ENCODE peak calls at places on chromosomes 3 and 15, in ten cellular contexts. One of them, this sample, is unnamed.

GRCh38 chr3:71846189-71846588 is 61.2 kb upstream of the PROK2 start:
- DNase-seq in mammary epithelial cell: peak
- DNase-seq in cardiac muscle cell: no peak
- DNase-seq in uterus: no peak
- DNase-seq in left ventricle myocardium inferior: no peak
- DNase-seq in foreskin keratinocyte: peak
- DNase-seq in CD8-positive, alpha-beta T cell: no peak
- DNase-seq in brain microvascular endothelial cell: no peak
- DNase-seq in neural progenitor cell: no peak
- DNase-seq in right atrium auricular region: no peak
- DNase-seq in this sample: no peak

GRCh38 chr3:136932518-136932917 is 25.3 kb upstream of the IL20RB start:
- DNase-seq in mammary epithelial cell: peak
- DNase-seq in cardiac muscle cell: peak
- DNase-seq in uterus: no peak
- DNase-seq in left ventricle myocardium inferior: no peak
- DNase-seq in foreskin keratinocyte: peak
- DNase-seq in CD8-positive, alpha-beta T cell: no peak
- DNase-seq in brain microvascular endothelial cell: no peak
- DNase-seq in neural progenitor cell: no peak
- DNase-seq in right atrium auricular region: no peak
- DNase-seq in this sample: no peak

GRCh38 chr3:71510485-71510884 is 73.0 kb downstream of the FOXP1 start:
- DNase-seq in mammary epithelial cell: no peak
- DNase-seq in cardiac muscle cell: peak
- DNase-seq in uterus: no peak
- DNase-seq in left ventricle myocardium inferior: no peak
- DNase-seq in foreskin keratinocyte: no peak
- DNase-seq in CD8-positive, alpha-beta T cell: no peak
- DNase-seq in brain microvascular endothelial cell: peak
- DNase-seq in neural progenitor cell: no peak
- DNase-seq in right atrium auricular region: no peak
- DNase-seq in this sample: no peak

GRCh38 chr3:145716519-145716918 is 444.5 kb downstream of the PLOD2 start:
- DNase-seq in mammary epithelial cell: no peak
- DNase-seq in cardiac muscle cell: peak
- DNase-seq in uterus: no peak
- DNase-seq in left ventricle myocardium inferior: no peak
- DNase-seq in foreskin keratinocyte: no peak
- DNase-seq in CD8-positive, alpha-beta T cell: no peak
- DNase-seq in brain microvascular endothelial cell: peak
- DNase-seq in neural progenitor cell: no peak
- DNase-seq in right atrium auricular region: no peak
- DNase-seq in this sample: no peak

GRCh38 chr3:75687323-75687722 is 23.2 kb downstream of the FRG2C start:
- DNase-seq in mammary epithelial cell: no peak
- DNase-seq in cardiac muscle cell: no peak
- DNase-seq in uterus: no peak
- DNase-seq in left ventricle myocardium inferior: no peak
- DNase-seq in foreskin keratinocyte: no peak
- DNase-seq in CD8-positive, alpha-beta T cell: no peak
- DNase-seq in brain microvascular endothelial cell: no peak
- DNase-seq in neural progenitor cell: no peak
- DNase-seq in right atrium auricular region: no peak
- DNase-seq in this sample: no peak

GRCh38 chr3:126345231-126345630 is 12.0 kb downstream of the KLF15 start:
- DNase-seq in mammary epithelial cell: no peak
- DNase-seq in cardiac muscle cell: no peak
- DNase-seq in uterus: no peak
- DNase-seq in left ventricle myocardium inferior: no peak
- DNase-seq in foreskin keratinocyte: no peak
- DNase-seq in CD8-positive, alpha-beta T cell: no peak
- DNase-seq in brain microvascular endothelial cell: no peak
- DNase-seq in neural progenitor cell: no peak
- DNase-seq in right atrium auricular region: no peak
- DNase-seq in this sample: no peak

GRCh38 chr3:177194319-177194718 is 3.0 kb downstream of the TBL1XR1 start:
- DNase-seq in mammary epithelial cell: no peak
- DNase-seq in cardiac muscle cell: no peak
- DNase-seq in uterus: no peak
- DNase-seq in left ventricle myocardium inferior: no peak
- DNase-seq in foreskin keratinocyte: no peak
- DNase-seq in CD8-positive, alpha-beta T cell: no peak
- DNase-seq in brain microvascular endothelial cell: no peak
- DNase-seq in neural progenitor cell: no peak
- DNase-seq in right atrium auricular region: no peak
- DNase-seq in this sample: no peak

GRCh38 chr3:152786977-152787681 is 47.8 kb upstream of the P2RY1 start:
- DNase-seq in mammary epithelial cell: no peak
- DNase-seq in cardiac muscle cell: no peak
- DNase-seq in uterus: no peak
- DNase-seq in left ventricle myocardium inferior: no peak
- DNase-seq in foreskin keratinocyte: no peak
- DNase-seq in CD8-positive, alpha-beta T cell: no peak
- DNase-seq in brain microvascular endothelial cell: no peak
- DNase-seq in neural progenitor cell: no peak
- DNase-seq in right atrium auricular region: no peak
- DNase-seq in this sample: no peak

GRCh38 chr3:172448661-172449467 is 608 bp upstream of the GHSR start:
- DNase-seq in mammary epithelial cell: no peak
- DNase-seq in cardiac muscle cell: no peak
- DNase-seq in uterus: no peak
- DNase-seq in left ventricle myocardium inferior: no peak
- DNase-seq in foreskin keratinocyte: no peak
- DNase-seq in CD8-positive, alpha-beta T cell: no peak
- DNase-seq in brain microvascular endothelial cell: no peak
- DNase-seq in neural progenitor cell: peak
- DNase-seq in right atrium auricular region: no peak
- DNase-seq in this sample: no peak

GRCh38 chr3:155070932-155071387 is 9.2 kb upstream of the MME start:
- DNase-seq in mammary epithelial cell: peak
- DNase-seq in cardiac muscle cell: peak
- DNase-seq in uterus: no peak
- DNase-seq in left ventricle myocardium inferior: no peak
- DNase-seq in foreskin keratinocyte: peak
- DNase-seq in CD8-positive, alpha-beta T cell: no peak
- DNase-seq in brain microvascular endothelial cell: peak
- DNase-seq in neural progenitor cell: no peak
- DNase-seq in right atrium auricular region: no peak
- DNase-seq in this sample: peak

GRCh38 chr3:120163816-120164215 is 69.6 kb upstream of the GSK3B start:
- DNase-seq in mammary epithelial cell: no peak
- DNase-seq in cardiac muscle cell: no peak
- DNase-seq in uterus: no peak
- DNase-seq in left ventricle myocardium inferior: no peak
- DNase-seq in foreskin keratinocyte: no peak
- DNase-seq in CD8-positive, alpha-beta T cell: no peak
- DNase-seq in brain microvascular endothelial cell: no peak
- DNase-seq in neural progenitor cell: no peak
- DNase-seq in right atrium auricular region: no peak
- DNase-seq in this sample: no peak

GRCh38 chr3:102179321-102180290 is 255.2 kb upstream of the ZPLD1 start:
- DNase-seq in mammary epithelial cell: no peak
- DNase-seq in cardiac muscle cell: peak
- DNase-seq in uterus: no peak
- DNase-seq in left ventricle myocardium inferior: no peak
- DNase-seq in foreskin keratinocyte: no peak
- DNase-seq in CD8-positive, alpha-beta T cell: no peak
- DNase-seq in brain microvascular endothelial cell: peak
- DNase-seq in neural progenitor cell: no peak
- DNase-seq in right atrium auricular region: no peak
- DNase-seq in this sample: no peak

GRCh38 chr3:78721771-78722543 is 1045.8 kb downstream of the ROBO1 start:
- DNase-seq in mammary epithelial cell: no peak
- DNase-seq in cardiac muscle cell: no peak
- DNase-seq in uterus: no peak
- DNase-seq in left ventricle myocardium inferior: no peak
- DNase-seq in foreskin keratinocyte: no peak
- DNase-seq in CD8-positive, alpha-beta T cell: no peak
- DNase-seq in brain microvascular endothelial cell: no peak
- DNase-seq in neural progenitor cell: no peak
- DNase-seq in right atrium auricular region: no peak
- DNase-seq in this sample: no peak

GRCh38 chr3:129448187-129448895 is 8.3 kb downstream of the IFT122 start:
- DNase-seq in mammary epithelial cell: no peak
- DNase-seq in cardiac muscle cell: no peak
- DNase-seq in uterus: no peak
- DNase-seq in left ventricle myocardium inferior: no peak
- DNase-seq in foreskin keratinocyte: no peak
- DNase-seq in CD8-positive, alpha-beta T cell: no peak
- DNase-seq in brain microvascular endothelial cell: no peak
- DNase-seq in neural progenitor cell: no peak
- DNase-seq in right atrium auricular region: no peak
- DNase-seq in this sample: no peak

GRCh38 chr15:67091073-67091965 is 25.9 kb downstream of the SMAD3 start:
- DNase-seq in mammary epithelial cell: peak
- DNase-seq in cardiac muscle cell: peak
- DNase-seq in uterus: peak
- DNase-seq in left ventricle myocardium inferior: peak
- DNase-seq in foreskin keratinocyte: peak
- DNase-seq in CD8-positive, alpha-beta T cell: peak
- DNase-seq in brain microvascular endothelial cell: peak
- DNase-seq in neural progenitor cell: no peak
- DNase-seq in right atrium auricular region: peak
- DNase-seq in this sample: peak

GRCh38 chr15:52306270-52306669 is 10.7 kb upstream of the MYO5C start:
- DNase-seq in mammary epithelial cell: peak
- DNase-seq in cardiac muscle cell: peak
- DNase-seq in uterus: no peak
- DNase-seq in left ventricle myocardium inferior: no peak
- DNase-seq in foreskin keratinocyte: peak
- DNase-seq in CD8-positive, alpha-beta T cell: no peak
- DNase-seq in brain microvascular endothelial cell: peak
- DNase-seq in neural progenitor cell: no peak
- DNase-seq in right atrium auricular region: no peak
- DNase-seq in this sample: peak

GRCh38 chr15:92383528-92384326 is 10.0 kb upstream of the ST8SIA2 start:
- DNase-seq in mammary epithelial cell: no peak
- DNase-seq in cardiac muscle cell: peak
- DNase-seq in uterus: no peak
- DNase-seq in left ventricle myocardium inferior: no peak
- DNase-seq in foreskin keratinocyte: no peak
- DNase-seq in CD8-positive, alpha-beta T cell: no peak
- DNase-seq in brain microvascular endothelial cell: peak
- DNase-seq in neural progenitor cell: peak
- DNase-seq in right atrium auricular region: no peak
- DNase-seq in this sample: no peak

GRCh38 chr15:85405467-85405866 is 25.1 kb downstream of the AKAP13 start:
- DNase-seq in mammary epithelial cell: no peak
- DNase-seq in cardiac muscle cell: no peak
- DNase-seq in uterus: no peak
- DNase-seq in left ventricle myocardium inferior: no peak
- DNase-seq in foreskin keratinocyte: no peak
- DNase-seq in CD8-positive, alpha-beta T cell: no peak
- DNase-seq in brain microvascular endothelial cell: no peak
- DNase-seq in neural progenitor cell: no peak
- DNase-seq in right atrium auricular region: no peak
- DNase-seq in this sample: no peak
- H3K27ac ChIP-seq in mammary epithelial cell: peak
- H3K27ac ChIP-seq in cardiac muscle cell: no peak
- H3K27ac ChIP-seq in uterus: peak
- H3K27ac ChIP-seq in left ventricle myocardium inferior: peak
- H3K27ac ChIP-seq in foreskin keratinocyte: peak
- H3K27ac ChIP-seq in CD8-positive, alpha-beta T cell: no peak
- H3K27ac ChIP-seq in brain microvascular endothelial cell: peak
- H3K27ac ChIP-seq in neural progenitor cell: peak
- H3K27ac ChIP-seq in right atrium auricular region: peak
- H3K27ac ChIP-seq in this sample: no peak

GRCh38 chr3:81242871-81243270 is 518.6 kb downstream of the GBE1 start:
- DNase-seq in mammary epithelial cell: no peak
- DNase-seq in cardiac muscle cell: peak
- DNase-seq in uterus: no peak
- DNase-seq in left ventricle myocardium inferior: no peak
- DNase-seq in foreskin keratinocyte: no peak
- DNase-seq in CD8-positive, alpha-beta T cell: no peak
- DNase-seq in brain microvascular endothelial cell: no peak
- DNase-seq in neural progenitor cell: no peak
- DNase-seq in right atrium auricular region: no peak
- DNase-seq in this sample: peak
- TF ChIP-seq CTCF in mammary epithelial cell: peak
- TF ChIP-seq CTCF in cardiac muscle cell: peak
- TF ChIP-seq CTCF in uterus: no peak
- TF ChIP-seq CTCF in left ventricle myocardium inferior: peak
- TF ChIP-seq CTCF in foreskin keratinocyte: peak
- TF ChIP-seq CTCF in CD8-positive, alpha-beta T cell: no peak
- TF ChIP-seq CTCF in brain microvascular endothelial cell: peak
- TF ChIP-seq CTCF in neural progenitor cell: peak
- TF ChIP-seq CTCF in right atrium auricular region: peak
- TF ChIP-seq CTCF in this sample: peak

GRCh38 chr3:106821801-106822200 is 555.4 kb upstream of the CCDC54 start:
- DNase-seq in mammary epithelial cell: no peak
- DNase-seq in cardiac muscle cell: no peak
- DNase-seq in uterus: no peak
- DNase-seq in left ventricle myocardium inferior: no peak
- DNase-seq in foreskin keratinocyte: no peak
- DNase-seq in CD8-positive, alpha-beta T cell: no peak
- DNase-seq in brain microvascular endothelial cell: no peak
- DNase-seq in neural progenitor cell: no peak
- DNase-seq in right atrium auricular region: no peak
- DNase-seq in this sample: no peak
- H3K27ac ChIP-seq in mammary epithelial cell: no peak
- H3K27ac ChIP-seq in cardiac muscle cell: no peak
- H3K27ac ChIP-seq in uterus: no peak
- H3K27ac ChIP-seq in left ventricle myocardium inferior: no peak
- H3K27ac ChIP-seq in foreskin keratinocyte: no peak
- H3K27ac ChIP-seq in CD8-positive, alpha-beta T cell: no peak
- H3K27ac ChIP-seq in brain microvascular endothelial cell: no peak
- H3K27ac ChIP-seq in neural progenitor cell: no peak
- H3K27ac ChIP-seq in right atrium auricular region: no peak
- H3K27ac ChIP-seq in this sample: no peak

GRCh38 chr15:40871749-40872617 is 2.1 kb downstream of the RHOV start:
- DNase-seq in mammary epithelial cell: peak
- DNase-seq in cardiac muscle cell: no peak
- DNase-seq in uterus: no peak
- DNase-seq in left ventricle myocardium inferior: no peak
- DNase-seq in foreskin keratinocyte: peak
- DNase-seq in CD8-positive, alpha-beta T cell: no peak
- DNase-seq in brain microvascular endothelial cell: no peak
- DNase-seq in neural progenitor cell: no peak
- DNase-seq in right atrium auricular region: no peak
- DNase-seq in this sample: peak

GRCh38 chr15:40870716-40871115 is 3.3 kb downstream of the RHOV start:
- DNase-seq in mammary epithelial cell: peak
- DNase-seq in cardiac muscle cell: no peak
- DNase-seq in uterus: no peak
- DNase-seq in left ventricle myocardium inferior: no peak
- DNase-seq in foreskin keratinocyte: peak
- DNase-seq in CD8-positive, alpha-beta T cell: no peak
- DNase-seq in brain microvascular endothelial cell: no peak
- DNase-seq in neural progenitor cell: no peak
- DNase-seq in right atrium auricular region: no peak
- DNase-seq in this sample: no peak

GRCh38 chr15:40875996-40876740 is 2.1 kb upstream of the RHOV start:
- DNase-seq in mammary epithelial cell: peak
- DNase-seq in cardiac muscle cell: no peak
- DNase-seq in uterus: no peak
- DNase-seq in left ventricle myocardium inferior: no peak
- DNase-seq in foreskin keratinocyte: peak
- DNase-seq in CD8-positive, alpha-beta T cell: no peak
- DNase-seq in brain microvascular endothelial cell: no peak
- DNase-seq in neural progenitor cell: no peak
- DNase-seq in right atrium auricular region: no peak
- DNase-seq in this sample: no peak

GRCh38 chr15:40872791-40873526 is 1.1 kb downstream of the RHOV start:
- DNase-seq in mammary epithelial cell: no peak
- DNase-seq in cardiac muscle cell: no peak
- DNase-seq in uterus: no peak
- DNase-seq in left ventricle myocardium inferior: no peak
- DNase-seq in foreskin keratinocyte: no peak
- DNase-seq in CD8-positive, alpha-beta T cell: no peak
- DNase-seq in brain microvascular endothelial cell: no peak
- DNase-seq in neural progenitor cell: no peak
- DNase-seq in right atrium auricular region: no peak
- DNase-seq in this sample: no peak

GRCh38 chr15:40873625-40874561 is at the start of gene RHOV:
- DNase-seq in mammary epithelial cell: peak
- DNase-seq in cardiac muscle cell: peak
- DNase-seq in uterus: no peak
- DNase-seq in left ventricle myocardium inferior: peak
- DNase-seq in foreskin keratinocyte: no peak
- DNase-seq in CD8-positive, alpha-beta T cell: peak
- DNase-seq in brain microvascular endothelial cell: peak
- DNase-seq in neural progenitor cell: peak
- DNase-seq in right atrium auricular region: no peak
- DNase-seq in this sample: peak
- TF ChIP-seq CTCF in mammary epithelial cell: peak
- TF ChIP-seq CTCF in cardiac muscle cell: peak
- TF ChIP-seq CTCF in uterus: peak
- TF ChIP-seq CTCF in left ventricle myocardium inferior: peak
- TF ChIP-seq CTCF in foreskin keratinocyte: peak
- TF ChIP-seq CTCF in CD8-positive, alpha-beta T cell: peak
- TF ChIP-seq CTCF in brain microvascular endothelial cell: peak
- TF ChIP-seq CTCF in neural progenitor cell: peak
- TF ChIP-seq CTCF in right atrium auricular region: peak
- TF ChIP-seq CTCF in this sample: no peak